ENCODE peak calls at places on chromosome 13, in six cellular contexts. Z is astrocyte; E is neural progenitor cell; Y is effector memory CD4-positive, alpha-beta T cell; N is fibroblast of lung; J is thoracic aorta. T is an unnamed sample. For H3K36me3 and H3K27me3, the result is how much of the 10 kb centered on the place peaks cover.

GRCh38 chr13:93217701-93218100 is 8.9 kb upstream of the GPC6 start:
- DNase-seq in Z (peak), E (no peak), Y (no peak), N (peak), J (no peak), T (no peak)

GRCh38 chr13:100506600-100507422 is 81.8 kb downstream of the GGACT start:
- DNase-seq in Z (no peak), E (no peak), Y (no peak), N (no peak), J (no peak), T (no peak)

GRCh38 chr13:25732146-25732865 is 319.5 kb downstream of the SHISA2 start:
- DNase-seq in Z (peak), E (no peak), Y (no peak), N (peak), J (no peak), T (no peak)

GRCh38 chr13:32956595-32956933 is 59.7 kb upstream of the KL start:
- DNase-seq in Z (no peak), E (no peak), Y (no peak), N (no peak), J (no peak), T (no peak)

GRCh38 chr13:49020940-49021548 is 45.3 kb downstream of the FNDC3A start:
- DNase-seq in Z (peak), E (peak), Y (no peak), N (no peak), J (no peak), T (peak)

GRCh38 chr13:59666504-59666903 is 497.2 kb downstream of the DIAPH3 start:
- DNase-seq in Z (no peak), E (no peak), Y (no peak), N (peak), J (no peak), T (no peak)

GRCh38 chr13:29498426-29499040 is 97.0 kb downstream of the SLC7A1 start:
- DNase-seq in Z (no peak), E (no peak), Y (no peak), N (no peak), J (no peak), T (no peak)

GRCh38 chr13:24997367-24997967 is 98.5 kb upstream of the PABPC3 start:
- DNase-seq in Z (no peak), E (peak), Y (no peak), N (peak), J (no peak), T (peak)

GRCh38 chr13:30463820-30464495 is 1.8 kb downstream of the HMGB1 start:
- DNase-seq in Z (peak), E (no peak), Y (peak), N (peak), J (no peak), T (no peak)

DNA sequence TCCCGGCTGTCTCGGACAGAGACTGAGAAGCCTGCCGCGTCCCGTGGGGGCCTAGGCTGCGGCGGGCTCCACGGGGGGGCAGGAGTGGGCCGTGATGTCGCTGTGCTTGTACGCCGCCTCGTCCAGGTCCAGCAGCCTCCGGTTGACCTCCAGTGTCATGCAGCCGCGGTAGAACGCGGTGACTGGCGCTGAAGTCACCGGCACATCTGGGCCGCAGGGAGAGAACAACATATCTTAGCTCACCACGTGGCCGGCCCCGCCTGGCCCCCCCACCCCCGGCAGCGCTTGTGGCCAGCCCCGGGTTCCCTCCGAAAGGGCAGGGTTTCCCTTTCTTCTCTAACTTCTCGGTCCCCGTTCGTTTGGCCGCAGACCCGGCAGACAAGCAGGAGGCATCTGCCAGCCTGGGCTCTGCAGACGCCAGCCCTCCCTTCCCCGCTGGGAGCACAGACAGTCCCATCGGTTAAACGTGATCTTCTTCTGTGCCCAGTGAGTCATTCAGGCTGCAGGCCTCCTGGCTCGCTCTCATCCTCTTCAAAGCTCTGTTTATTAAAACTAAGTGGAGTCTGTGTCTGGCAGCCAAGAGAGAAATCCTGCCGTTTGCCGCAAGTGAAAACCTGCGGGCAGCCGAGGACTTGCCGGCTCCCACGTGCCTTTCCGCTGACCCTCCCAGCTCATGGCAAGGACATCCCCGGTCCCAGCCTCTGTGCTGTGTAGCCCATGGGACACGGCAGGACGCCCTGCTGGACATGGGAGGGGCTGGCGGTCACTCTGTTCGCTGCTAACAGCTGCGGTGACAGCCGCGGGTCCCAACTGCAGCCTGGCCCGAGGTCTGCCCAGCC is 42.8 kb downstream of the GAS6 start:
- DNase-seq in Z (peak), E (no peak), Y (no peak), N (peak), J (no peak), T (no peak)
- H3K4me3 ChIP-seq in Z (no peak), E (no peak), Y (no peak), N (no peak), J (peak), T (no peak)

DNA sequence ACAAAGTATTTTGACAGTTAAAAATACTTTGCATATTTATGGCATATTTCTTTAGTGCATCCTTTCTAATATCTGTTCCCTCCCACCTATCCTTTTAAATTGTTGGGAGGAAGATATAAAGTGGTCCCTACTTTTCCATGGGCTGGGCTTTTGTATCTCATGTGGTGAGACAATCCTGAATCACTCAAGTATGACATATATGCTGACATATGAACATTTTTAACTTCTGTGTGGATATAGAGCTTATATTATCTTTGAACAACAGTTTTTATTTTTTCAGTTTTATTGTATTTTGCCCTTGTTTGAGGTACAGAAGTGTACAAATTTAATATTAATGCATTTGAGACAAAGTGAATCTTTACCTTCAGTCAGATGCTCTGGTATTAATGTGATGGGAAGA is 3.4 kb downstream of the ZMYM2 start:
- DNase-seq in Z (no peak), E (no peak), Y (no peak), N (no peak), J (no peak), T (no peak)
- H3K36me3 ChIP-seq in Z (under half), E (under half), Y (under half), N (under half), J (under half), T (under half)

GRCh38 chr13:95447766-95448165 is 104.8 kb upstream of the CLDN10 start:
- DNase-seq in Z (no peak), E (no peak), Y (no peak), N (no peak), J (no peak), T (peak)
- H3K27me3 ChIP-seq in Z (under half), E (under half), Y (under half), N (under half), J (under half), T (under half)

GRCh38 chr13:91241249-91241648 is 106.2 kb upstream of the MIR17HG start:
- DNase-seq in Z (no peak), E (no peak), Y (no peak), N (no peak), J (no peak), T (no peak)
- H3K4me3 ChIP-seq in Z (no peak), E (no peak), Y (no peak), N (no peak), J (no peak), T (no peak)

GRCh38 chr13:112855859-112856258 is 113.2 kb upstream of the MCF2L start:
- DNase-seq in Z (no peak), E (no peak), Y (no peak), N (no peak), J (no peak), T (no peak)
- H3K36me3 ChIP-seq in Z (under half), E (under half), Y (half or more), N (under half), J (under half), T (under half)

GRCh38 chr13:21234537-21234936 is 58.1 kb downstream of the MRPL57 start:
- DNase-seq in Z (no peak), E (no peak), Y (no peak), N (no peak), J (no peak), T (no peak)
- H3K27me3 ChIP-seq in Z (under half), E (under half), Y (under half), N (under half), J (under half), T (under half)